ENCODE peak calls at places on chromosomes 1 and 21, in four cellular contexts. Q is activated CD4-positive, alpha-beta T cell treated with anti-CD3 and anti-CD28 coated beads, Interleukin-2, amount 50 U/mL, for 4 hours; X is Right ventricle myocardium superior; W is dorsolateral prefrontal cortex. J is an unnamed sample.

GRCh38 chr1:54409156-54410142 is 3.3 kb upstream of the SSBP3 start:
- DNase-seq in Q (peak), X (no peak), W (no peak), J (no peak)

GRCh38 chr1:9413877-9414213 is 121.2 kb downstream of the SPSB1 start:
- DNase-seq in Q (no peak), X (peak), W (no peak), J (no peak)

GRCh38 chr1:60394436-60394835 is 320.9 kb upstream of the C1orf87 start:
- DNase-seq in Q (no peak), X (no peak), W (no peak), J (no peak)

GRCh38 chr1:26045712-26046312 is at the start of gene SLC30A2:
- DNase-seq in Q (no peak), X (peak), W (no peak), J (no peak)

GRCh38 chr1:110307239-110307974 is 31.8 kb upstream of the RBM15 start:
- DNase-seq in Q (no peak), X (no peak), W (no peak), J (no peak)

GRCh38 chr1:5872886-5873285 is 119.3 kb downstream of the NPHP4 start:
- DNase-seq in Q (no peak), X (no peak), W (no peak), J (no peak)

GRCh38 chr1:31792116-31792515 is 23.7 kb downstream of the SPOCD1 start:
- DNase-seq in Q (no peak), X (no peak), W (peak), J (no peak)

GRCh38 chr1:181206513-181206912 is 118.0 kb downstream of the IER5 start:
- DNase-seq in Q (no peak), X (peak), W (no peak), J (no peak)

GRCh38 chr21:42836767-42837301 is 42.5 kb downstream of the WDR4 start:
- DNase-seq in Q (no peak), X (no peak), W (no peak), J (no peak)

GRCh38 chr21:45865106-45865835 is 116.3 kb upstream of the COL6A1 start:
- DNase-seq in Q (no peak), X (no peak), W (no peak), J (no peak)